ENCODE peak calls at places on chromosome 6, in ten cellular contexts. M, F, Z, T, K, U, C, X, H and B are unnamed samples.

GRCh38 chr6:154156135-154156948 is 117.3 kb downstream of the OPRM1 start:
- DNase-seq in M (peak), F (peak), Z (peak), T (peak), K (peak), U (peak), C (peak), X (peak), H (peak), B (peak)

GRCh38 chr6:13711726-13712484 is at the start of gene RANBP9:
- DNase-seq in M (peak), F (peak), Z (peak), T (peak), K (peak), U (peak), C (peak), X (peak), H (peak), B (peak)

GRCh38 chr6:143747347-143747842 is 69.6 kb downstream of the PHACTR2 start:
- DNase-seq in M (no peak), F (no peak), Z (no peak), T (no peak), K (no peak), U (no peak), C (no peak), X (no peak), H (no peak), B (no peak)

GRCh38 chr6:89145461-89145961 is 344 bp upstream of the PM20D2 start:
- DNase-seq in M (peak), F (no peak), Z (peak), T (no peak), K (no peak), U (peak), C (peak), X (no peak), H (no peak), B (no peak)

GRCh38 chr6:12233693-12234551 is 56.2 kb upstream of the EDN1 start:
- DNase-seq in M (peak), F (peak), Z (peak), T (no peak), K (peak), U (peak), C (peak), X (no peak), H (peak), B (no peak)

GRCh38 chr6:84554069-84554468 is 210.3 kb downstream of the TBX18 start:
- DNase-seq in M (no peak), F (no peak), Z (no peak), T (no peak), K (no peak), U (no peak), C (peak), X (no peak), H (no peak), B (no peak)

GRCh38 chr6:22320750-22321149 is 23.9 kb upstream of the PRL start:
- DNase-seq in M (no peak), F (peak), Z (no peak), T (no peak), K (no peak), U (peak), C (peak), X (no peak), H (no peak), B (no peak)

GRCh38 chr6:14612016-14612415 is 494.4 kb downstream of the CD83 start:
- DNase-seq in M (no peak), F (no peak), Z (no peak), T (no peak), K (no peak), U (peak), C (peak), X (no peak), H (no peak), B (no peak)

GRCh38 chr6:22732186-22732970 is 163.0 kb downstream of the HDGFL1 start:
- DNase-seq in M (no peak), F (no peak), Z (no peak), T (no peak), K (no peak), U (no peak), C (no peak), X (no peak), H (no peak), B (no peak)

GRCh38 chr6:109349419-109349987 is 32.8 kb downstream of the CD164 start:
- DNase-seq in M (no peak), F (no peak), Z (no peak), T (peak), K (peak), U (peak), C (peak), X (no peak), H (peak), B (no peak)

GRCh38 chr6:71394001-71394432 is 105.4 kb downstream of the OGFRL1 start:
- DNase-seq in M (no peak), F (no peak), Z (no peak), T (no peak), K (no peak), U (peak), C (peak), X (no peak), H (peak), B (no peak)

GRCh38 chr6:73308712-73309533 is 45.2 kb downstream of the DPPA5 start:
- DNase-seq in M (no peak), F (no peak), Z (no peak), T (no peak), K (no peak), U (peak), C (peak), X (no peak), H (peak), B (no peak)

GRCh38 chr6:168885741-168886140 is 367.9 kb downstream of the THBS2 start:
- DNase-seq in M (no peak), F (no peak), Z (no peak), T (no peak), K (no peak), U (no peak), C (no peak), X (no peak), H (no peak), B (no peak)

GRCh38 chr6:22877946-22878705 is 308.8 kb downstream of the HDGFL1 start:
- DNase-seq in M (no peak), F (peak), Z (no peak), T (no peak), K (no peak), U (peak), C (peak), X (no peak), H (no peak), B (no peak)

GRCh38 chr6:110944681-110945151 is 13.8 kb upstream of the GTF3C6 start:
- DNase-seq in M (no peak), F (no peak), Z (peak), T (no peak), K (no peak), U (peak), C (peak), X (no peak), H (no peak), B (no peak)

GRCh38 chr6:48318670-48319069 is 207.7 kb upstream of the PTCHD4 start:
- DNase-seq in M (no peak), F (no peak), Z (no peak), T (no peak), K (no peak), U (no peak), C (peak), X (no peak), H (no peak), B (no peak)

GRCh38 chr6:19697744-19698290 is 139.4 kb upstream of the ID4 start:
- DNase-seq in M (no peak), F (peak), Z (no peak), T (no peak), K (no peak), U (peak), C (peak), X (no peak), H (no peak), B (no peak)

GRCh38 chr6:7175463-7175862 is 67.7 kb downstream of the RREB1 start:
- DNase-seq in M (no peak), F (no peak), Z (no peak), T (no peak), K (no peak), U (no peak), C (no peak), X (no peak), H (no peak), B (no peak)